ENCODE peak calls at places on chromosome 9, in nine cellular contexts. T is NCI-H146, K is EH, X is sciatic nerve, N is naive B cell, M is AG09309, F is SJSA1, D is hippocampal formation, J is left ventricle myocardium superior. A is an unnamed sample.

GRCh38 chr9:127519301-127520166 is 68.2 kb downstream of the LRSAM1 start:
- DNase-seq in T (no peak), K (peak), X (peak), N (no peak), M (peak), F (peak), D (no peak), J (no peak), A (peak)

GRCh38 chr9:89641980-89642379 is 37.2 kb downstream of the GADD45G start:
- DNase-seq in T (peak), K (no peak), X (no peak), N (no peak), M (no peak), F (no peak), D (no peak), J (no peak), A (no peak)

GRCh38 chr9:131161585-131161984 is 36.2 kb downstream of the NUP214 start:
- DNase-seq in T (no peak), K (no peak), X (no peak), N (no peak), M (no peak), F (no peak), D (no peak), J (no peak), A (no peak)

GRCh38 chr9:3903273-3903672 is 377.5 kb upstream of the RFX3 start:
- DNase-seq in T (no peak), K (no peak), X (no peak), N (no peak), M (no peak), F (no peak), D (no peak), J (no peak), A (no peak)

GRCh38 chr9:16248816-16249215 is 621.7 kb downstream of the BNC2 start:
- DNase-seq in T (no peak), K (no peak), X (no peak), N (no peak), M (no peak), F (no peak), D (no peak), J (no peak), A (no peak)

GRCh38 chr9:87685871-87686519 is 39.9 kb upstream of the CTSL start:
- DNase-seq in T (no peak), K (no peak), X (no peak), N (no peak), M (no peak), F (no peak), D (no peak), J (no peak), A (no peak)

GRCh38 chr9:4080889-4081548 is 218.8 kb downstream of the GLIS3 start:
- DNase-seq in T (no peak), K (no peak), X (no peak), N (no peak), M (no peak), F (no peak), D (peak), J (no peak), A (no peak)

GRCh38 chr9:129640086-129640870 is 1.7 kb downstream of the ASB6 start:
- DNase-seq in T (peak), K (peak), X (no peak), N (no peak), M (no peak), F (no peak), D (no peak), J (no peak), A (no peak)

GRCh38 chr9:19495186-19496028 is 86.6 kb downstream of the ACER2 start:
- DNase-seq in T (no peak), K (no peak), X (no peak), N (no peak), M (no peak), F (no peak), D (no peak), J (no peak), A (no peak)

GRCh38 chr9:18390393-18390792 is 83.6 kb upstream of the ADAMTSL1 start:
- DNase-seq in T (peak), K (peak), X (no peak), N (no peak), M (no peak), F (no peak), D (no peak), J (no peak), A (no peak)

GRCh38 chr9:111900934-111901612 is 4.5 kb downstream of the UGCG start:
- DNase-seq in T (no peak), K (peak), X (no peak), N (no peak), M (no peak), F (no peak), D (no peak), J (no peak), A (no peak)

GRCh38 chr9:17063535-17064135 is 71.2 kb upstream of the CNTLN start:
- DNase-seq in T (peak), K (peak), X (no peak), N (peak), M (peak), F (no peak), D (peak), J (no peak), A (no peak)

GRCh38 chr9:124593080-124594058 is 86.2 kb upstream of the NR5A1 start:
- DNase-seq in T (no peak), K (peak), X (no peak), N (no peak), M (no peak), F (no peak), D (no peak), J (no peak), A (no peak)

GRCh38 chr9:89888677-89889076 is 283.9 kb downstream of the GADD45G start:
- DNase-seq in T (no peak), K (no peak), X (no peak), N (no peak), M (no peak), F (no peak), D (no peak), J (no peak), A (no peak)

GRCh38 chr9:75414367-75415160 is 326.2 kb downstream of the OSTF1 start:
- DNase-seq in T (no peak), K (no peak), X (no peak), N (no peak), M (no peak), F (no peak), D (no peak), J (no peak), A (no peak)

GRCh38 chr9:96553070-96553469 is 66.6 kb downstream of the CDC14B start:
- DNase-seq in T (no peak), K (peak), X (no peak), N (no peak), M (peak), F (no peak), D (no peak), J (no peak), A (no peak)

GRCh38 chr9:2639786-2640185 is 18.2 kb downstream of the VLDLR start:
- DNase-seq in T (no peak), K (no peak), X (no peak), N (no peak), M (no peak), F (no peak), D (no peak), J (no peak), A (no peak)

GRCh38 chr9:10661376-10661775 is 48.6 kb upstream of the PTPRD start:
- DNase-seq in T (no peak), K (no peak), X (no peak), N (no peak), M (no peak), F (no peak), D (no peak), J (no peak), A (no peak)

GRCh38 chr9:135607401-135608293 is 31.7 kb downstream of the GLT6D1 start:
- DNase-seq in T (no peak), K (no peak), X (no peak), N (no peak), M (no peak), F (no peak), D (no peak), J (peak), A (peak)

GRCh38 chr9:84941812-84942211 is 272.3 kb downstream of the NTRK2 start:
- DNase-seq in T (no peak), K (no peak), X (no peak), N (no peak), M (no peak), F (no peak), D (no peak), J (no peak), A (no peak)

GRCh38 chr9:97990259-97990658 is 7.1 kb downstream of the ANP32B start:
- DNase-seq in T (no peak), K (peak), X (no peak), N (no peak), M (peak), F (peak), D (no peak), J (no peak), A (no peak)

GRCh38 chr9:89418882-89419641 is 78.9 kb downstream of the SEMA4D start:
- DNase-seq in T (no peak), K (no peak), X (no peak), N (peak), M (no peak), F (no peak), D (no peak), J (no peak), A (no peak)

GRCh38 chr9:115997923-115998322 is 155.7 kb upstream of the PAPPA start:
- DNase-seq in T (no peak), K (peak), X (no peak), N (no peak), M (peak), F (no peak), D (no peak), J (no peak), A (no peak)

GRCh38 chr9:19201899-19202891 is 28.3 kb upstream of the DENND4C start:
- DNase-seq in T (peak), K (no peak), X (no peak), N (no peak), M (no peak), F (no peak), D (no peak), J (no peak), A (no peak)

GRCh38 chr9:90107021-90107771 is 502.4 kb downstream of the GADD45G start:
- DNase-seq in T (peak), K (no peak), X (no peak), N (no peak), M (no peak), F (no peak), D (no peak), J (peak), A (no peak)

GRCh38 chr9:128091144-128091543 is 23.1 kb downstream of the SLC25A25 start:
- DNase-seq in T (no peak), K (peak), X (peak), N (no peak), M (peak), F (no peak), D (peak), J (peak), A (peak)

GRCh38 chr9:130932220-130933069 is 6.6 kb downstream of the FIBCD1 start:
- DNase-seq in T (no peak), K (peak), X (no peak), N (no peak), M (no peak), F (no peak), D (no peak), J (peak), A (peak)

GRCh38 chr9:110213413-110214044 is 5.6 kb upstream of the C9orf152 start:
- DNase-seq in T (no peak), K (no peak), X (no peak), N (no peak), M (no peak), F (no peak), D (no peak), J (no peak), A (no peak)

GRCh38 chr9:98627291-98627690 is 81.4 kb downstream of the GABBR2 start:
- DNase-seq in T (no peak), K (peak), X (no peak), N (no peak), M (no peak), F (no peak), D (no peak), J (no peak), A (no peak)

GRCh38 chr9:133763272-133764183 is 25.4 kb upstream of the SARDH start:
- DNase-seq in T (no peak), K (peak), X (peak), N (no peak), M (peak), F (peak), D (no peak), J (no peak), A (peak)

GRCh38 chr9:73684601-73685000 is 532.9 kb downstream of the ANXA1 start:
- DNase-seq in T (no peak), K (no peak), X (no peak), N (no peak), M (no peak), F (no peak), D (no peak), J (no peak), A (no peak)

GRCh38 chr9:111957856-111958631 is 61.4 kb downstream of the UGCG start:
- DNase-seq in T (no peak), K (peak), X (peak), N (peak), M (peak), F (peak), D (peak), J (no peak), A (no peak)

GRCh38 chr9:29456940-29457339 is 1883.7 kb upstream of the C9orf72 start:
- DNase-seq in T (no peak), K (no peak), X (no peak), N (no peak), M (no peak), F (no peak), D (no peak), J (no peak), A (no peak)

A was measured in Right ventricle myocardium inferior.